ENCODE peak calls at places on chromosomes 11 and 22, in five cellular contexts. One of them, this sample, is unnamed.

GRCh38 chr11:8773125-8773524 is 90.5 kb downstream of the RPL27A start:
- DNase-seq in activated CD8-positive, alpha-beta memory T cell treated with anti-CD3 and anti-CD28 coated beads for 24 hours: no peak
- DNase-seq in right cardiac atrium: peak
- DNase-seq in kidney glomerular epithelial cell: no peak
- DNase-seq in cardiac fibroblast: no peak
- DNase-seq in this sample: no peak

GRCh38 chr11:33557201-33557600 is 143.4 kb downstream of the C11orf91 start:
- DNase-seq in activated CD8-positive, alpha-beta memory T cell treated with anti-CD3 and anti-CD28 coated beads for 24 hours: no peak
- DNase-seq in right cardiac atrium: no peak
- DNase-seq in kidney glomerular epithelial cell: peak
- DNase-seq in cardiac fibroblast: peak
- DNase-seq in this sample: no peak

GRCh38 chr11:40306938-40307548 is 1152.4 kb downstream of the LRRC4C start:
- DNase-seq in activated CD8-positive, alpha-beta memory T cell treated with anti-CD3 and anti-CD28 coated beads for 24 hours: no peak
- DNase-seq in right cardiac atrium: no peak
- DNase-seq in kidney glomerular epithelial cell: peak
- DNase-seq in cardiac fibroblast: peak
- DNase-seq in this sample: no peak

GRCh38 chr22:35568751-35569725 is 28.4 kb downstream of the RASD2 start:
- DNase-seq in activated CD8-positive, alpha-beta memory T cell treated with anti-CD3 and anti-CD28 coated beads for 24 hours: no peak
- DNase-seq in right cardiac atrium: peak
- DNase-seq in kidney glomerular epithelial cell: no peak
- DNase-seq in cardiac fibroblast: peak
- DNase-seq in this sample: no peak

GRCh38 chr22:40855104-40855959 is 1.1 kb downstream of the ST13 start:
- DNase-seq in activated CD8-positive, alpha-beta memory T cell treated with anti-CD3 and anti-CD28 coated beads for 24 hours: no peak
- DNase-seq in right cardiac atrium: no peak
- DNase-seq in kidney glomerular epithelial cell: no peak
- DNase-seq in cardiac fibroblast: peak
- DNase-seq in this sample: no peak

GRCh38 chr22:34950480-34950879 is 115.5 kb upstream of the ISX start:
- DNase-seq in activated CD8-positive, alpha-beta memory T cell treated with anti-CD3 and anti-CD28 coated beads for 24 hours: no peak
- DNase-seq in right cardiac atrium: no peak
- DNase-seq in kidney glomerular epithelial cell: no peak
- DNase-seq in cardiac fibroblast: no peak
- DNase-seq in this sample: no peak

GRCh38 chr22:38843716-38844660 is at the start of gene NPTXR:
- DNase-seq in activated CD8-positive, alpha-beta memory T cell treated with anti-CD3 and anti-CD28 coated beads for 24 hours: peak
- DNase-seq in right cardiac atrium: peak
- DNase-seq in kidney glomerular epithelial cell: peak
- DNase-seq in cardiac fibroblast: peak
- DNase-seq in this sample: peak

GRCh38 chr22:43315687-43316217 is 27.4 kb downstream of the SCUBE1 start:
- DNase-seq in activated CD8-positive, alpha-beta memory T cell treated with anti-CD3 and anti-CD28 coated beads for 24 hours: no peak
- DNase-seq in right cardiac atrium: no peak
- DNase-seq in kidney glomerular epithelial cell: no peak
- DNase-seq in cardiac fibroblast: no peak
- DNase-seq in this sample: no peak

GRCh38 chr11:95299078-95299611 is 68.1 kb upstream of the SESN3 start:
- DNase-seq in activated CD8-positive, alpha-beta memory T cell treated with anti-CD3 and anti-CD28 coated beads for 24 hours: no peak
- DNase-seq in right cardiac atrium: no peak
- DNase-seq in kidney glomerular epithelial cell: peak
- DNase-seq in cardiac fibroblast: no peak
- DNase-seq in this sample: no peak

GRCh38 chr11:75625970-75626691 is 42.7 kb downstream of the MAP6 start:
- DNase-seq in activated CD8-positive, alpha-beta memory T cell treated with anti-CD3 and anti-CD28 coated beads for 24 hours: no peak
- DNase-seq in right cardiac atrium: no peak
- DNase-seq in kidney glomerular epithelial cell: peak
- DNase-seq in cardiac fibroblast: peak
- DNase-seq in this sample: no peak

GRCh38 chr11:12017865-12018453 is 9.5 kb upstream of the DKK3 start:
- DNase-seq in activated CD8-positive, alpha-beta memory T cell treated with anti-CD3 and anti-CD28 coated beads for 24 hours: no peak
- DNase-seq in right cardiac atrium: no peak
- DNase-seq in kidney glomerular epithelial cell: no peak
- DNase-seq in cardiac fibroblast: peak
- DNase-seq in this sample: no peak

This sample was measured in left ventricle myocardium inferior.